ENCODE peak calls at places on chromosomes 4 and X, in four cellular contexts. A is adipocyte, P is memory B cell, S is epithelial cell of esophagus. F is an unnamed sample.

GRCh38 chrX:24767557-24767956 is 73.8 kb downstream of the POLA1 start:
- DNase-seq in A (peak; percentile 5), P (no peak), S (peak; percentile 0), F (no peak)

GRCh38 chrX:16312761-16313623 is 145.7 kb downstream of the MAGEB17 start:
- DNase-seq in A (no peak), P (no peak), S (no peak), F (no peak)

GRCh38 chr4:148056879-148057278 is 325.0 kb downstream of the ARHGAP10 start:
- DNase-seq in A (peak; percentile 41), P (peak; percentile 70), S (peak; percentile 67), F (peak; percentile 72)

GRCh38 chr4:133146574-133147198 is 2.4 kb upstream of the PCDH10 start:
- DNase-seq in A (peak; percentile 90), P (no peak), S (peak; percentile 54), F (no peak)

GRCh38 chr4:154004859-154005520 is 216.1 kb upstream of the SFRP2 start:
- DNase-seq in A (peak; percentile 95), P (no peak), S (peak; percentile 51), F (peak; percentile 73)

GRCh38 chrX:81868979-81869378 is 667.1 kb downstream of the SH3BGRL start:
- DNase-seq in A (no peak), P (no peak), S (no peak), F (no peak)

GRCh38 chr4:140252742-140253555 is 99.0 kb upstream of the MAML3 start:
- DNase-seq in A (peak; percentile 83), P (peak; percentile 72), S (peak; percentile 50), F (peak; percentile 58)

GRCh38 chr4:38488891-38489861 is 174.8 kb upstream of the KLF3 start:
- DNase-seq in A (peak; percentile 31), P (no peak), S (no peak), F (no peak)

GRCh38 chr4:1204828-1205591 is 32.6 kb upstream of the SPON2 start:
- DNase-seq in A (no peak), P (no peak), S (no peak), F (no peak)

GRCh38 chr4:827209-828081 is 1.5 kb upstream of the CPLX1 start:
- DNase-seq in A (no peak), P (no peak), S (no peak), F (no peak)

GRCh38 chr4:5510506-5510905 is 197.9 kb downstream of the EVC2 start:
- DNase-seq in A (peak; percentile 29), P (no peak), S (no peak), F (no peak)

GRCh38 chr4:172786039-172786792 is 382.4 kb upstream of the GALNT7 start:
- DNase-seq in A (peak; percentile 58), P (no peak), S (peak; percentile 24), F (peak; percentile 21)

GRCh38 chrX:53682885-53683555 is 3.5 kb downstream of the HUWE1 start:
- DNase-seq in A (peak; percentile 66), P (no peak), S (peak; percentile 49), F (peak; percentile 56)

GRCh38 chrX:12118134-12118533 is 20.1 kb upstream of the FRMPD4 start:
- DNase-seq in A (no peak), P (no peak), S (no peak), F (no peak)

F was measured in mammary epithelial cell.